ENCODE peak calls at places on chromosomes 12 and 14, in seven cellular contexts. N is cardiac fibroblast, X is mammary epithelial cell, O is MM.1S, Q is fibroblast of the aortic adventitia, Z is A549, P is AG04449. V is an unnamed sample.

GRCh38 chr14:34211732-34212131 is 250.3 kb downstream of the SPTSSA start:
- DNase-seq in N (no peak), Q (no peak), P (no peak), Z (no peak), X (peak), O (no peak), V (no peak)

GRCh38 chr14:38589747-38590350 is 334.0 kb upstream of the CLEC14A start:
- DNase-seq in Q (no peak), N (no peak), O (no peak), P (no peak), X (no peak), Z (no peak), V (no peak)

GRCh38 chr14:53183071-53183470 is 29.9 kb upstream of the DDHD1 start:
- DNase-seq in Q (no peak), O (no peak), Z (no peak), X (no peak), P (no peak), N (no peak), V (no peak)

GRCh38 chr12:94074970-94075695 is 73.2 kb upstream of the PLXNC1 start:
- DNase-seq in X (peak), Q (peak), O (no peak), Z (peak), P (peak), N (peak), V (no peak)

GRCh38 chr14:20438664-20439063 is 2.7 kb upstream of the KLHL33 start:
- DNase-seq in P (no peak), Q (no peak), O (no peak), Z (no peak), X (no peak), N (no peak), V (no peak)

GRCh38 chr14:21096438-21096837 is 2.0 kb downstream of the ZNF219 start:
- DNase-seq in Z (no peak), O (no peak), P (no peak), X (no peak), N (no peak), Q (no peak), V (no peak)

GRCh38 chr12:124379938-124380754 is 85.3 kb downstream of the RFLNA start:
- DNase-seq in Q (peak), Z (peak), X (peak), N (peak), O (no peak), P (no peak), V (no peak)

GRCh38 chr12:96500686-96501085 is 11.3 kb downstream of the CFAP54 start:
- DNase-seq in N (peak), Z (no peak), X (no peak), O (peak), P (no peak), Q (peak), V (no peak)

GRCh38 chr12:119318811-119319210 is 15.7 kb upstream of the CCDC60 start:
- DNase-seq in Z (no peak), P (no peak), O (no peak), X (no peak), N (no peak), Q (no peak), V (no peak)

GRCh38 chr14:50353126-50353525 is 41.0 kb downstream of the DMAC2L start:
- DNase-seq in Q (no peak), O (no peak), P (no peak), N (no peak), Z (no peak), X (no peak), V (no peak)

GRCh38 chr14:91737619-91738018 is 5.7 kb upstream of the CATSPERB start:
- DNase-seq in Z (no peak), X (no peak), P (no peak), Q (no peak), O (no peak), N (no peak), V (no peak)

GRCh38 chr12:95129115-95129514 is 55.7 kb upstream of the NR2C1 start:
- DNase-seq in Z (no peak), X (no peak), O (no peak), N (no peak), Q (no peak), P (no peak), V (no peak)

GRCh38 chr14:45904313-45904712 is 651.3 kb upstream of the MIS18BP1 start:
- DNase-seq in Q (no peak), N (no peak), Z (no peak), P (no peak), O (no peak), X (no peak), V (no peak)

GRCh38 chr14:95396221-95396620 is 76.5 kb upstream of the CLMN start:
- DNase-seq in X (no peak), O (no peak), Z (no peak), P (no peak), N (no peak), Q (no peak), V (no peak)

GRCh38 chr12:78726854-78727253 is 137.7 kb upstream of the SYT1 start:
- DNase-seq in Q (no peak), O (no peak), P (no peak), N (no peak), Z (no peak), X (no peak), V (no peak)

GRCh38 chr14:82647088-82647697 is 1113.5 kb upstream of the SEL1L start:
- DNase-seq in O (no peak), Q (no peak), N (no peak), Z (no peak), X (no peak), P (no peak), V (no peak)
- TF ChIP-seq CTCF in O (no peak), Q (no peak), N (no peak), Z (no peak), X (no peak), P (no peak), V (no peak)

DNA sequence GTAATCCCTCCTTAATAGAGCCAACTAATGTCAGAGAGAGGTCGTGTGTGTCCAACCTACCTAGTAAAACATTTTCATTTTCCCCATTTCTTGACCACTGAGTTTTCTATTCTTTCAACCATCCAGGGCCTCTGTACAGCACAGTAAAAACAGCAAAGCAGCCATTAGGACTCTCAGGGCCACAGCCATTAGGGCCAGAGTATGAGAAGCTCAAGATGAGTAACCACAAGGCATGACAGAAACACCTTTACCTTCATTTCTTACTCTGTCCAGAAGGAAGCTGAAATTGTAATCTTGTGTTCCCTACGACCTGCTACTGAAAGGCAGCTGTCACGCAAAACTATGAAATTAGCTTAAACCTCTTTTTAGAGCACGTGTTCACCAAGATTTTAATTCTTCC is 2.3 kb downstream of the SPPL3 start:
- DNase-seq in P (no peak), N (no peak), Z (no peak), Q (no peak), X (no peak), O (no peak), V (no peak)
- H3K4me3 ChIP-seq in P (no peak), N (no peak), Z (no peak), Q (peak), X (peak), O (no peak), V (peak)

GRCh38 chr12:23980826-23981225 is 31.4 kb upstream of the SOX5 start:
- DNase-seq in Z (no peak), X (no peak), P (no peak), Q (no peak), O (no peak), N (no peak), V (no peak)
- TF ChIP-seq CTCF in Z (no peak), X (no peak), P (no peak), Q (no peak), O (no peak), N (no peak), V (no peak)

DNA sequence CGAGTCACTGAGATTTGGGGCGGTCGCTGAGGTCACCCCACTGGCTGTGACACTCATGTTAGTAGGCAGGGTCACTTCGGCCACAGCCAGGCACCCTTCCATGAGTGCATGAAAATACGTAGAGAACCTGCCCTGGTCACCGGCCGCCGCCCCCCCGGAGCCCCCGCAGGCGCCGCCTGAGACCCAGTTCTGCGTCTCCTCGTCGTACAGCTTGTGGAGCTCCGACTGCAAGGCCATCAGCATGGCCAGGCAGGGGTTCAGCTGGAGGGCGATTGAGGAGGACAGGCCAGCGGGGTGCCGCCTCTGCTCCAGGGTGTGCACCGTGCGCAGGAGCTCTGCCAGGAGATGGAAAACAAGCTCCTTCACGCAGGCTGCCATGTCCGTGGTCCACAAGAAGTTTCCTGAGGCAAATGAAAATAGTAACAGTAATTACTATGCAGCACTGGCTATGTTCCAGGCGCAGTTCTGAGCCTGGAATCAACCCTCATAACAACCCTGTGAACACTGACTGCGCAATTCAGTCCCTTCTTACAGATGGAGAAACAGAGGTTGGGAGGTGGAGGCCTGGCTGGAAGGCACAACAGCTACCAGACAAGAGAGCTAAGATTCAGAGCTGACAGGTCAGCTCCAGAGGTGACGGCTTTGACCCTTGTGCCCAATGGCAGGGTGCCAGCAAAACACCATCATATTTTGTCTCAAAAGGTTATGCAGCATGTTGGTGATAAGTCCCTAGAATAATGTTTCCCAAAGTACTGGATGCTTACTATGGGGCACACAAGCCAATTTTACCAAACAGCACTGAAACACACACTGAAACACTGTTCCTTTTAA is 59.9 kb downstream of the TRAFD1 start:
- DNase-seq in O (no peak), P (no peak), Z (no peak), N (no peak), X (no peak), Q (no peak), V (no peak)
- H3K4me3 ChIP-seq in O (no peak), P (no peak), Z (no peak), N (no peak), X (no peak), Q (no peak), V (no peak)